ENCODE peak calls at places on chromosomes 12 and 14, in ten cellular contexts. One of them, this sample, is unnamed.

GRCh38 chr14:54672688-54673087 is 105.8 kb downstream of the SAMD4A start:
- DNase-seq in LoVo: no peak
- DNase-seq in left ventricle myocardium superior: no peak
- DNase-seq in T-cell: no peak
- DNase-seq in coronary artery: no peak
- DNase-seq in Daoy: no peak
- DNase-seq in GM04504: no peak
- DNase-seq in lower lobe of right lung: no peak
- DNase-seq in HS-27A: no peak
- DNase-seq in HCT116: no peak
- DNase-seq in this sample: no peak

GRCh38 chr12:104827587-104827986 is 130.5 kb downstream of the SLC41A2 start:
- DNase-seq in left ventricle myocardium superior: no peak
- DNase-seq in coronary artery: no peak
- DNase-seq in HCT116: no peak
- DNase-seq in LoVo: no peak
- DNase-seq in T-cell: no peak
- DNase-seq in HS-27A: no peak
- DNase-seq in lower lobe of right lung: no peak
- DNase-seq in GM04504: no peak
- DNase-seq in Daoy: no peak
- DNase-seq in this sample: no peak

GRCh38 chr12:82665142-82665923 is 21.4 kb upstream of the TMTC2 start:
- DNase-seq in T-cell: no peak
- DNase-seq in Daoy: no peak
- DNase-seq in lower lobe of right lung: no peak
- DNase-seq in HS-27A: no peak
- DNase-seq in coronary artery: no peak
- DNase-seq in LoVo: no peak
- DNase-seq in HCT116: no peak
- DNase-seq in left ventricle myocardium superior: no peak
- DNase-seq in GM04504: no peak
- DNase-seq in this sample: no peak

GRCh38 chr12:5872745-5873144 is 72.3 kb downstream of the ANO2 start:
- DNase-seq in lower lobe of right lung: no peak
- DNase-seq in coronary artery: no peak
- DNase-seq in LoVo: peak; percentile 39
- DNase-seq in Daoy: peak; percentile 47
- DNase-seq in GM04504: peak; percentile 6
- DNase-seq in HS-27A: peak; percentile 24
- DNase-seq in T-cell: no peak
- DNase-seq in HCT116: peak; percentile 16
- DNase-seq in left ventricle myocardium superior: no peak
- DNase-seq in this sample: no peak

GRCh38 chr12:1791104-1791927 is 29.0 kb upstream of the LRTM2 start:
- DNase-seq in HCT116: peak; percentile 38
- DNase-seq in LoVo: peak; percentile 62
- DNase-seq in coronary artery: peak; percentile 69
- DNase-seq in T-cell: peak; percentile 48
- DNase-seq in HS-27A: no peak
- DNase-seq in left ventricle myocardium superior: peak; percentile 68
- DNase-seq in Daoy: peak; percentile 63
- DNase-seq in lower lobe of right lung: peak; percentile 61
- DNase-seq in GM04504: peak; percentile 38
- DNase-seq in this sample: no peak

GRCh38 chr12:58976146-58976545 is 55.8 kb upstream of the LRIG3 start:
- DNase-seq in T-cell: no peak
- DNase-seq in left ventricle myocardium superior: no peak
- DNase-seq in HCT116: no peak
- DNase-seq in HS-27A: no peak
- DNase-seq in GM04504: no peak
- DNase-seq in LoVo: no peak
- DNase-seq in Daoy: no peak
- DNase-seq in lower lobe of right lung: no peak
- DNase-seq in coronary artery: no peak
- DNase-seq in this sample: no peak

GRCh38 chr12:83010169-83010804 is 323.6 kb downstream of the TMTC2 start:
- DNase-seq in left ventricle myocardium superior: no peak
- DNase-seq in coronary artery: no peak
- DNase-seq in LoVo: no peak
- DNase-seq in lower lobe of right lung: no peak
- DNase-seq in HS-27A: no peak
- DNase-seq in T-cell: no peak
- DNase-seq in GM04504: no peak
- DNase-seq in Daoy: no peak
- DNase-seq in HCT116: no peak
- DNase-seq in this sample: no peak

GRCh38 chr14:75088566-75089373 is 19.3 kb downstream of the ZC2HC1C start:
- DNase-seq in LoVo: peak; percentile 31
- DNase-seq in T-cell: no peak
- DNase-seq in coronary artery: no peak
- DNase-seq in left ventricle myocardium superior: no peak
- DNase-seq in lower lobe of right lung: no peak
- DNase-seq in HS-27A: no peak
- DNase-seq in GM04504: peak; percentile 29
- DNase-seq in Daoy: peak; percentile 59
- DNase-seq in HCT116: peak; percentile 26
- DNase-seq in this sample: no peak

GRCh38 chr12:88501976-88502938 is 78.0 kb downstream of the KITLG start:
- DNase-seq in lower lobe of right lung: no peak
- DNase-seq in left ventricle myocardium superior: no peak
- DNase-seq in coronary artery: no peak
- DNase-seq in T-cell: no peak
- DNase-seq in LoVo: no peak
- DNase-seq in Daoy: peak; percentile 12
- DNase-seq in GM04504: no peak
- DNase-seq in HCT116: no peak
- DNase-seq in HS-27A: no peak
- DNase-seq in this sample: peak; percentile 7

GRCh38 chr12:47636908-47637780 is 68.7 kb downstream of the RPAP3 start:
- DNase-seq in Daoy: peak; percentile 49
- DNase-seq in HS-27A: peak; percentile 7
- DNase-seq in GM04504: no peak
- DNase-seq in lower lobe of right lung: peak; percentile 79
- DNase-seq in T-cell: no peak
- DNase-seq in coronary artery: no peak
- DNase-seq in left ventricle myocardium superior: peak; percentile 40
- DNase-seq in LoVo: peak; percentile 27
- DNase-seq in HCT116: peak; percentile 69
- DNase-seq in this sample: peak; percentile 30

GRCh38 chr14:72558721-72559120 is 335.2 kb downstream of the DPF3 start:
- DNase-seq in lower lobe of right lung: no peak
- DNase-seq in LoVo: no peak
- DNase-seq in Daoy: peak; percentile 94
- DNase-seq in left ventricle myocardium superior: no peak
- DNase-seq in GM04504: no peak
- DNase-seq in T-cell: no peak
- DNase-seq in HS-27A: no peak
- DNase-seq in HCT116: no peak
- DNase-seq in coronary artery: no peak
- DNase-seq in this sample: peak; percentile 55

GRCh38 chr12:3199551-3200031 is 122.4 kb downstream of the TSPAN9 start:
- DNase-seq in coronary artery: no peak
- DNase-seq in lower lobe of right lung: no peak
- DNase-seq in LoVo: no peak
- DNase-seq in T-cell: no peak
- DNase-seq in Daoy: peak; percentile 59
- DNase-seq in HCT116: no peak
- DNase-seq in GM04504: no peak
- DNase-seq in HS-27A: no peak
- DNase-seq in left ventricle myocardium superior: peak; percentile 51
- DNase-seq in this sample: no peak

GRCh38 chr12:95805864-95806669 is 15.5 kb upstream of the NTN4 start:
- DNase-seq in HCT116: peak; percentile 60
- DNase-seq in HS-27A: peak; percentile 98
- DNase-seq in Daoy: peak; percentile 96
- DNase-seq in lower lobe of right lung: no peak
- DNase-seq in T-cell: no peak
- DNase-seq in LoVo: peak; percentile 78
- DNase-seq in left ventricle myocardium superior: no peak
- DNase-seq in coronary artery: no peak
- DNase-seq in GM04504: peak; percentile 99
- DNase-seq in this sample: peak; percentile 76

GRCh38 chr14:75003250-75004027 is 718 bp downstream of the EIF2B2 start:
- DNase-seq in left ventricle myocardium superior: no peak
- DNase-seq in Daoy: no peak
- DNase-seq in T-cell: no peak
- DNase-seq in HCT116: no peak
- DNase-seq in HS-27A: no peak
- DNase-seq in lower lobe of right lung: no peak
- DNase-seq in LoVo: no peak
- DNase-seq in GM04504: no peak
- DNase-seq in coronary artery: no peak
- DNase-seq in this sample: no peak

GRCh38 chr12:2161478-2161877 is 108.7 kb downstream of the CACNA1C start:
- DNase-seq in T-cell: no peak
- DNase-seq in HCT116: no peak
- DNase-seq in coronary artery: no peak
- DNase-seq in LoVo: no peak
- DNase-seq in left ventricle myocardium superior: peak; percentile 84
- DNase-seq in lower lobe of right lung: no peak
- DNase-seq in HS-27A: no peak
- DNase-seq in GM04504: no peak
- DNase-seq in Daoy: no peak
- DNase-seq in this sample: no peak

GRCh38 chr14:100754020-100754419 is 27.3 kb downstream of the DLK1 start:
- DNase-seq in HCT116: no peak
- DNase-seq in LoVo: no peak
- DNase-seq in HS-27A: no peak
- DNase-seq in GM04504: no peak
- DNase-seq in left ventricle myocardium superior: no peak
- DNase-seq in lower lobe of right lung: no peak
- DNase-seq in coronary artery: no peak
- DNase-seq in Daoy: no peak
- DNase-seq in T-cell: no peak
- DNase-seq in this sample: no peak

GRCh38 chr12:48865441-48866290 is at the start of gene RND1:
- DNase-seq in HS-27A: peak; percentile 67
- DNase-seq in coronary artery: peak; percentile 92
- DNase-seq in LoVo: peak; percentile 98
- DNase-seq in GM04504: peak; percentile 73
- DNase-seq in HCT116: peak; percentile 89
- DNase-seq in lower lobe of right lung: peak; percentile 89
- DNase-seq in left ventricle myocardium superior: peak; percentile 84
- DNase-seq in T-cell: peak; percentile 82
- DNase-seq in Daoy: peak; percentile 95
- DNase-seq in this sample: peak; percentile 21

GRCh38 chr14:95468416-95469133 is 47.9 kb downstream of the SYNE3 start:
- DNase-seq in HS-27A: no peak
- DNase-seq in coronary artery: no peak
- DNase-seq in HCT116: no peak
- DNase-seq in GM04504: no peak
- DNase-seq in left ventricle myocardium superior: peak; percentile 53
- DNase-seq in Daoy: no peak
- DNase-seq in LoVo: peak; percentile 81
- DNase-seq in T-cell: no peak
- DNase-seq in lower lobe of right lung: no peak
- DNase-seq in this sample: no peak

GRCh38 chr12:113940357-113940756 is 25.8 kb downstream of the RBM19 start:
- DNase-seq in HS-27A: no peak
- DNase-seq in T-cell: no peak
- DNase-seq in coronary artery: no peak
- DNase-seq in left ventricle myocardium superior: no peak
- DNase-seq in HCT116: no peak
- DNase-seq in lower lobe of right lung: no peak
- DNase-seq in GM04504: no peak
- DNase-seq in Daoy: no peak
- DNase-seq in LoVo: no peak
- DNase-seq in this sample: no peak

GRCh38 chr14:68157971-68158371 is 338.4 kb downstream of the RAD51B start:
- DNase-seq in T-cell: no peak
- DNase-seq in left ventricle myocardium superior: no peak
- DNase-seq in coronary artery: no peak
- DNase-seq in lower lobe of right lung: no peak
- DNase-seq in Daoy: peak; percentile 56
- DNase-seq in GM04504: peak; percentile 59
- DNase-seq in LoVo: peak; percentile 58
- DNase-seq in HS-27A: no peak
- DNase-seq in HCT116: no peak
- DNase-seq in this sample: no peak

GRCh38 chr12:42630323-42630722 is 40.8 kb upstream of the PRICKLE1 start:
- DNase-seq in lower lobe of right lung: no peak
- DNase-seq in GM04504: no peak
- DNase-seq in T-cell: no peak
- DNase-seq in HCT116: no peak
- DNase-seq in left ventricle myocardium superior: no peak
- DNase-seq in LoVo: no peak
- DNase-seq in coronary artery: no peak
- DNase-seq in HS-27A: no peak
- DNase-seq in Daoy: no peak
- DNase-seq in this sample: no peak

GRCh38 chr12:47296828-47297227 is 217.1 kb upstream of the AMIGO2 start:
- DNase-seq in coronary artery: no peak
- DNase-seq in T-cell: no peak
- DNase-seq in Daoy: no peak
- DNase-seq in GM04504: no peak
- DNase-seq in lower lobe of right lung: no peak
- DNase-seq in HS-27A: no peak
- DNase-seq in LoVo: no peak
- DNase-seq in left ventricle myocardium superior: no peak
- DNase-seq in HCT116: no peak
- DNase-seq in this sample: no peak

GRCh38 chr14:22822619-22823551 is 6.8 kb upstream of the MRPL52 start:
- DNase-seq in HS-27A: peak; percentile 76
- DNase-seq in lower lobe of right lung: peak; percentile 80
- DNase-seq in LoVo: peak; percentile 59
- DNase-seq in GM04504: peak; percentile 83
- DNase-seq in T-cell: peak; percentile 46
- DNase-seq in coronary artery: peak; percentile 88
- DNase-seq in Daoy: peak; percentile 84
- DNase-seq in left ventricle myocardium superior: peak; percentile 87
- DNase-seq in HCT116: peak; percentile 51
- DNase-seq in this sample: no peak

GRCh38 chr14:73786632-73786941 is 65.0 kb upstream of the PTGR2 start:
- DNase-seq in coronary artery: no peak
- DNase-seq in GM04504: no peak
- DNase-seq in T-cell: no peak
- DNase-seq in left ventricle myocardium superior: peak; percentile 71
- DNase-seq in HCT116: no peak
- DNase-seq in HS-27A: no peak
- DNase-seq in LoVo: no peak
- DNase-seq in lower lobe of right lung: peak; percentile 68
- DNase-seq in Daoy: peak; percentile 48
- DNase-seq in this sample: no peak

GRCh38 chr14:89455412-89455811 is 38.4 kb upstream of the FOXN3 start:
- DNase-seq in HCT116: no peak
- DNase-seq in left ventricle myocardium superior: peak; percentile 44
- DNase-seq in lower lobe of right lung: no peak
- DNase-seq in T-cell: no peak
- DNase-seq in HS-27A: no peak
- DNase-seq in Daoy: no peak
- DNase-seq in GM04504: no peak
- DNase-seq in coronary artery: no peak
- DNase-seq in LoVo: no peak
- DNase-seq in this sample: no peak

GRCh38 chr14:59919582-59920377 is at the start of gene LRRC9:
- DNase-seq in HCT116: no peak
- DNase-seq in coronary artery: no peak
- DNase-seq in GM04504: no peak
- DNase-seq in Daoy: peak; percentile 43
- DNase-seq in lower lobe of right lung: peak; percentile 58
- DNase-seq in T-cell: peak; percentile 4
- DNase-seq in left ventricle myocardium superior: peak; percentile 30
- DNase-seq in LoVo: no peak
- DNase-seq in HS-27A: no peak
- DNase-seq in this sample: no peak

GRCh38 chr14:52703225-52703624 is 3.8 kb upstream of the PSMC6 start:
- DNase-seq in HS-27A: no peak
- DNase-seq in GM04504: peak; percentile 95
- DNase-seq in Daoy: peak; percentile 62
- DNase-seq in coronary artery: no peak
- DNase-seq in LoVo: peak; percentile 70
- DNase-seq in lower lobe of right lung: no peak
- DNase-seq in T-cell: no peak
- DNase-seq in left ventricle myocardium superior: no peak
- DNase-seq in HCT116: no peak
- DNase-seq in this sample: peak; percentile 62

GRCh38 chr14:68384335-68384734 is 408.5 kb downstream of the ZFP36L1 start:
- DNase-seq in left ventricle myocardium superior: peak; percentile 59
- DNase-seq in T-cell: no peak
- DNase-seq in HS-27A: no peak
- DNase-seq in lower lobe of right lung: no peak
- DNase-seq in coronary artery: no peak
- DNase-seq in HCT116: no peak
- DNase-seq in LoVo: no peak
- DNase-seq in GM04504: no peak
- DNase-seq in Daoy: no peak
- DNase-seq in this sample: no peak

This sample was measured in keratinocyte.